ENCODE peak calls at places on chromosomes 13 and 19, in five cellular contexts. J, C, D, T and L are unnamed samples.
A peak's percentile ranks its signal among the peaks of the same experiment; 100 is the strongest.

GRCh38 chr13:51557875-51558604 is 26.2 kb upstream of the WDFY2 start:
- DNase-seq in J (no peak), C (peak; percentile 64), D (no peak), T (no peak), L (no peak)

GRCh38 chr19:8505680-8506401 is 3.4 kb upstream of the PRAM1 start:
- DNase-seq in J (peak; percentile 58), C (peak; percentile 91), D (peak; percentile 90), T (peak; percentile 92), L (peak; percentile 84)

GRCh38 chr13:74015137-74015536 is 119.1 kb downstream of the KLF12 start:
- DNase-seq in J (no peak), C (no peak), D (no peak), T (no peak), L (no peak)

GRCh38 chr13:20716951-20717350 is 13.5 kb downstream of the IL17D start:
- DNase-seq in J (no peak), C (peak; percentile 47), D (no peak), T (no peak), L (no peak)

GRCh38 chr13:25330541-25330940 is 29.1 kb downstream of the NUP58 start:
- DNase-seq in J (no peak), C (no peak), D (no peak), T (no peak), L (no peak)

GRCh38 chr13:44759723-44760360 is 183.7 kb upstream of the TSC22D1 start:
- DNase-seq in J (no peak), C (peak; percentile 42), D (no peak), T (peak; percentile 72), L (peak; percentile 80)

GRCh38 chr19:48719263-48720171 is at the start of gene MAMSTR:
- DNase-seq in J (no peak), C (no peak), D (peak; percentile 70), T (no peak), L (no peak)

GRCh38 chr13:54640719-54641118 is 1612.1 kb downstream of the OLFM4 start:
- DNase-seq in J (no peak), C (no peak), D (no peak), T (no peak), L (no peak)

GRCh38 chr19:5147971-5148793 is 179.3 kb downstream of the KDM4B start:
- DNase-seq in J (no peak), C (no peak), D (peak; percentile 60), T (peak; percentile 56), L (no peak)

GRCh38 chr13:30737511-30738342 is 2.4 kb downstream of the ALOX5AP start:
- DNase-seq in J (no peak), C (no peak), D (no peak), T (no peak), L (no peak)

GRCh38 chr13:92270990-92271389 is 872.6 kb downstream of the GPC5 start:
- DNase-seq in J (no peak), C (no peak), D (no peak), T (no peak), L (no peak)

GRCh38 chr19:40570313-40571004 is 6.2 kb upstream of the SHKBP1 start:
- DNase-seq in J (peak; percentile 78), C (peak; percentile 100), D (peak; percentile 100), T (peak; percentile 100), L (peak; percentile 98)

GRCh38 chr13:50144473-50145160 is 129.4 kb downstream of the KCNRG start:
- DNase-seq in J (no peak), C (no peak), D (no peak), T (no peak), L (no peak)

GRCh38 chr19:3614858-3615505 is 8.3 kb upstream of the TBXA2R start:
- DNase-seq in J (no peak), C (no peak), D (no peak), T (no peak), L (no peak)

GRCh38 chr13:98925949-98926348 is 51.9 kb downstream of the DOCK9 start:
- DNase-seq in J (no peak), C (no peak), D (no peak), T (no peak), L (no peak)

GRCh38 chr13:30659980-30660379 is 42.3 kb downstream of the USPL1 start:
- DNase-seq in J (no peak), C (no peak), D (no peak), T (no peak), L (no peak)

GRCh38 chr19:38264486-38265212 is at the start of gene SPINT2:
- DNase-seq in J (peak; percentile 49), C (peak; percentile 47), D (no peak), T (no peak), L (no peak)

GRCh38 chr19:964761-965694 is 19.1 kb upstream of the WDR18 start:
- DNase-seq in J (no peak), C (no peak), D (no peak), T (no peak), L (no peak)

GRCh38 chr13:57724486-57725272 is 93.1 kb downstream of the PCDH17 start:
- DNase-seq in J (no peak), C (no peak), D (no peak), T (no peak), L (no peak)

GRCh38 chr19:58569943-58570670 is 3.0 kb downstream of the MZF1 start:
- DNase-seq in J (no peak), C (no peak), D (peak; percentile 54), T (peak; percentile 57), L (no peak)

GRCh38 chr13:79781829-79782540 is 301.0 kb downstream of the NDFIP2 start:
- DNase-seq in J (no peak), C (no peak), D (no peak), T (no peak), L (no peak)

GRCh38 chr19:1774999-1775772 is 21.9 kb downstream of the ONECUT3 start:
- DNase-seq in J (no peak), C (peak; percentile 33), D (no peak), T (no peak), L (no peak)

GRCh38 chr19:46878613-46879375 is 18.0 kb downstream of the ARHGAP35 start:
- DNase-seq in J (no peak), C (peak; percentile 88), D (no peak), T (no peak), L (no peak)

GRCh38 chr19:18168673-18169381 is 4.8 kb upstream of the IFI30 start:
- DNase-seq in J (no peak), C (no peak), D (no peak), T (no peak), L (no peak)

GRCh38 chr19:30649934-30650614 is 277.9 kb downstream of the ZNF536 start:
- DNase-seq in J (no peak), C (peak; percentile 66), D (peak; percentile 66), T (no peak), L (no peak)